ENCODE peak calls at places on chromosomes 16 and 17, in ten cellular contexts. H is HFFc6, W is OCI-LY7, M is fibroblast of lung, N is cardiac fibroblast, G is prostate gland, X is heart right ventricle, F is sigmoid colon, T is neural progenitor cell, L is pancreas. S is an unnamed sample.

GRCh38 chr17:83200231-83200699 is 120.9 kb downstream of the METRNL start:
- DNase-seq in L (peak), M (peak), T (no peak), W (no peak), N (no peak), X (peak), H (no peak), F (peak), G (peak), S (peak)

GRCh38 chr17:7173687-7174602 is 5.2 kb downstream of the ASGR1 start:
- DNase-seq in W (no peak), G (peak), F (peak), M (peak), L (no peak), N (peak), T (peak), H (no peak), X (peak), S (no peak)

GRCh38 chr17:63682441-63682840 is 17.5 kb downstream of the LIMD2 start:
- DNase-seq in W (no peak), N (no peak), H (no peak), X (no peak), M (no peak), F (no peak), G (no peak), L (no peak), T (no peak), S (no peak)

GRCh38 chr17:15279011-15279477 is 13.9 kb upstream of the PMP22 start:
- DNase-seq in N (no peak), T (no peak), W (no peak), G (no peak), M (peak), F (no peak), H (peak), L (no peak), X (no peak), S (no peak)

GRCh38 chr17:38747385-38748328 is 479 bp downstream of the PCGF2 start:
- DNase-seq in F (no peak), G (peak), T (peak), X (peak), M (no peak), H (no peak), W (peak), L (peak), N (peak), S (peak)

GRCh38 chr17:56222255-56222654 is 69.0 kb downstream of the ANKFN1 start:
- DNase-seq in X (no peak), L (no peak), F (no peak), W (no peak), T (no peak), H (no peak), M (peak), N (no peak), G (no peak), S (no peak)

GRCh38 chr17:21042434-21043295 is at the start of gene USP22:
- DNase-seq in H (no peak), T (peak), L (no peak), M (no peak), X (no peak), F (no peak), N (no peak), G (peak), W (peak), S (no peak)

GRCh38 chr16:13379266-13379665 is 477.9 kb downstream of the SHISA9 start:
- DNase-seq in H (no peak), G (no peak), N (no peak), F (no peak), L (no peak), M (no peak), T (no peak), W (no peak), X (no peak), S (no peak)

GRCh38 chr17:28427372-28427771 is 21.4 kb upstream of the SLC46A1 start:
- DNase-seq in F (no peak), N (no peak), H (no peak), L (no peak), X (no peak), T (no peak), W (no peak), G (no peak), M (no peak), S (no peak)

GRCh38 chr16:74521691-74522090 is 85.2 kb downstream of the GLG1 start:
- DNase-seq in M (peak), L (no peak), N (peak), F (no peak), W (no peak), G (no peak), T (no peak), X (peak), H (peak), S (no peak)

GRCh38 chr16:67425046-67425445 is 5.9 kb upstream of the HSD11B2 start:
- DNase-seq in W (no peak), M (no peak), L (no peak), T (no peak), N (no peak), G (no peak), F (no peak), H (no peak), X (no peak), S (no peak)

GRCh38 chr17:74842599-74843351 is 16.9 kb downstream of the GRIN2C start:
- DNase-seq in H (peak), N (peak), L (peak), F (no peak), G (peak), X (peak), M (peak), W (no peak), T (peak), S (peak)

GRCh38 chr16:77374384-77374783 is 60.5 kb downstream of the ADAMTS18 start:
- DNase-seq in M (no peak), T (no peak), H (no peak), G (peak), F (no peak), L (no peak), N (no peak), W (no peak), X (no peak), S (no peak)

GRCh38 chr16:81127051-81127450 is 30.9 kb upstream of the GCSH start:
- DNase-seq in M (peak), F (no peak), X (no peak), N (no peak), H (peak), W (no peak), G (no peak), L (no peak), T (no peak), S (no peak)

GRCh38 chr16:2770057-2770780 is 6.9 kb downstream of the ELOB start:
- DNase-seq in F (no peak), N (no peak), X (no peak), T (no peak), H (no peak), W (no peak), M (no peak), G (no peak), L (peak), S (peak)

GRCh38 chr16:53974484-53975115 is 270.6 kb downstream of the FTO start:
- DNase-seq in L (no peak), G (no peak), H (no peak), M (no peak), N (peak), T (no peak), X (no peak), W (no peak), F (no peak), S (no peak)

GRCh38 chr16:27795992-27796614 is 246.2 kb downstream of the KATNIP start:
- DNase-seq in W (peak), N (peak), M (peak), H (peak), F (no peak), G (no peak), X (peak), T (peak), L (peak), S (peak)

GRCh38 chr17:76019830-76020467 is 7.2 kb downstream of the EVPL start:
- DNase-seq in M (no peak), W (peak), G (no peak), L (no peak), H (no peak), F (no peak), X (no peak), T (no peak), N (no peak), S (no peak)

GRCh38 chr16:592518-593306 is 2.8 kb downstream of the RAB40C start:
- DNase-seq in G (peak), M (no peak), H (no peak), F (peak), W (no peak), T (no peak), L (peak), N (peak), X (no peak), S (no peak)

GRCh38 chr16:2719328-2720062 is 529 bp downstream of the PRSS27 start:
- DNase-seq in X (no peak), T (no peak), H (no peak), G (no peak), N (no peak), M (no peak), W (no peak), L (peak), F (no peak), S (no peak)

GRCh38 chr17:44219126-44219635 is 294 bp downstream of the UBTF start:
- DNase-seq in L (peak), T (peak), N (peak), X (peak), H (no peak), M (peak), F (peak), G (peak), W (peak), S (peak)

GRCh38 chr17:44587339-44587738 is 30.1 kb downstream of the FZD2 start:
- DNase-seq in F (no peak), G (no peak), W (no peak), L (no peak), N (peak), M (peak), H (peak), T (no peak), X (peak), S (no peak)

GRCh38 chr17:16987830-16988601 is 16.1 kb upstream of the TNFRSF13B start:
- DNase-seq in W (peak), T (peak), H (peak), M (peak), X (peak), N (peak), F (peak), G (no peak), L (no peak), S (peak)

GRCh38 chr17:74305865-74306654 is 20.0 kb upstream of the KIF19 start:
- DNase-seq in T (peak), M (peak), X (no peak), G (no peak), N (no peak), L (no peak), F (no peak), W (no peak), H (no peak), S (no peak)

GRCh38 chr16:80824623-80825364 is 20.4 kb upstream of the CDYL2 start:
- DNase-seq in M (peak), T (peak), F (no peak), N (peak), H (peak), X (no peak), W (peak), G (peak), L (no peak), S (peak)

GRCh38 chr17:7204335-7204734 is 15.3 kb downstream of the DLG4 start:
- DNase-seq in X (no peak), N (no peak), T (no peak), M (no peak), W (no peak), H (no peak), F (no peak), G (no peak), L (peak), S (no peak)

GRCh38 chr17:8324132-8324531 is 14.1 kb downstream of the ARHGEF15 start:
- DNase-seq in F (no peak), G (no peak), M (no peak), N (no peak), L (no peak), H (no peak), W (no peak), X (no peak), T (no peak), S (no peak)

GRCh38 chr17:38510424-38511125 is 82.3 kb downstream of the ARHGAP23 start:
- DNase-seq in L (no peak), H (peak), G (no peak), T (peak), X (no peak), F (no peak), W (no peak), N (peak), M (peak), S (no peak)

GRCh38 chr17:56510554-56511342 is 82.8 kb upstream of the NOG start:
- DNase-seq in H (no peak), G (no peak), F (no peak), L (peak), T (no peak), X (no peak), N (no peak), W (no peak), M (no peak), S (no peak)

GRCh38 chr16:84044108-84044488 is 1.5 kb upstream of the SLC38A8 start:
- DNase-seq in H (peak), F (no peak), L (peak), N (peak), G (no peak), W (peak), X (no peak), M (peak), T (peak), S (peak)

GRCh38 chr17:59607061-59607460 is 12.6 kb upstream of the CLTC start:
- DNase-seq in G (no peak), W (no peak), T (no peak), L (no peak), F (no peak), N (no peak), X (no peak), H (no peak), M (no peak), S (no peak)

GRCh38 chr16:71883193-71883848 is 661 bp downstream of the ZNF821 start:
- DNase-seq in L (no peak), N (no peak), X (peak), M (peak), T (no peak), F (peak), W (peak), H (no peak), G (peak), S (peak)
- TF ChIP-seq CTCF in L (no peak), N (no peak), X (no peak), M (peak), T (peak), F (no peak), W (no peak), H (no peak), G (no peak), S (peak)

DNA sequence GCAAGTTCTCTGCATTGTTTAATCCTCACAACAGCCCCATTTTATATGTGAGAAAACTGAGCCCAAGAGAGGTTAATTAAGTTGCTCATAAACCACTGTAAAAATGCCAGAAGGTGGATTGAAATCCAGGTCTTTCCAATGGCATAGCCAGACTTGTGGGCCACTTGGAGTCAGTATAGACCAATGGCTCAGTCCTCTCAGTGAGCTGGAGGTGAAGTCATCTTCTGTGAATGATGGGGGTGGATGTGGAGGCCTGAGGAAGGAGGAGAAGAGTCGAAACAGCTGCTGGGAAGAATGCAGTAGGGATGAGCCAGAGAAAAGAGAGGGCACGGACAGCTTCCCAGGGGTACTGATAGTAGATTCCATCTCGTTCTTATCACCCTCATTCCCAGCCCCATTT is 213.4 kb downstream of the SOX9 start:
- DNase-seq in X (no peak), H (peak), L (no peak), G (no peak), W (no peak), T (no peak), M (peak), N (peak), F (no peak), S (no peak)
- TF ChIP-seq CTCF in X (no peak), H (peak), L (no peak), G (no peak), W (no peak), T (no peak), M (peak), N (peak), F (no peak), S (no peak)

DNA sequence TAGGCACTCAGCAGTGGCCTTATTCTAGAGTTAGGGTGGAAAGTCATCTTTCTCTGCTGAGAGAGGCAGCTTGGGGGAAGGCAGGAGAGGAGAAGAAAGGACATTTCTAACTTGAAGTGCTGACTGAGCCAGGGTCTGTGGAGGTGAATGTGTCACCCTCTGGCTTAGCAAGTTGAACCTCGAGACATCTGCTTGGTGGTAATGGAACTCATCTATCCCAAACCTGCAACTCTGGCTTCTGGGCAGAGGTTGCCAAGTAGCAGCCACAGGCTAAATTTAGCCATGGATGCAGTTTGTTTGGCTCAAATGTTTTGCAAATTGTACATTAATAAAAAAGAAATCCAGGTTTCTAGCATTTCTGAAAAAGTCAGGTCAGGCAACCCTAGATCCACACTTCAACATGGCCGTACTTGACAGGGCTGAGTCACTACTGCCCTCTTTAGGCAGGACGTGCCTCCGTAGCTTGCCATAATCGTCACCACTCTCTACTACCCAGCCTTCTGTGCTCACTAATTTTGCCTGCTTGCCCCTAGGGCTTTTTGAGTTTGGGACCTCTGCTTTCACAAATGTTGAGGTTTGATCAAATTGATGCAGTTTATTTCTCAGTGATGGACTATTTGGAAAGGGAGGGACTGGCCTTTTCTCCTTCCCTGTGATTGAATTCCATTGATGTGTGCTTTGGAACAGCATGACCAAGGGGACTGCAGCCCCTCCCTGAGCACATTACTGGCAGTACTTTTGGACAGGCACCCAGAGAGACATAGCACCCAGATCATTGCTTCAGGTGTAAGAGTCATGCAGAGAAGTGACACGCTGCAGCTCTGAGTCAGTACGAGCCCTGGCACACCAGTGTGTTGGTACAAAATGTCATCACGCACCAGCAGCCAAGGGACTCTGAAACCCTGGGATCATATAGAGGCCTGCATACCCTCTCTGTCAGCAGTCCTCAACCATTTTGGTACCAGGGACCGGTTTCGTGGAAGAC is 5.2 kb downstream of the CDH13 start:
- DNase-seq in X (no peak), H (no peak), L (no peak), G (no peak), F (peak), W (no peak), T (peak), N (no peak), M (no peak), S (peak)
- TF ChIP-seq CTCF in X (peak), H (peak), L (no peak), G (no peak), F (no peak), W (peak), T (peak), N (peak), M (peak), S (peak)

DNA sequence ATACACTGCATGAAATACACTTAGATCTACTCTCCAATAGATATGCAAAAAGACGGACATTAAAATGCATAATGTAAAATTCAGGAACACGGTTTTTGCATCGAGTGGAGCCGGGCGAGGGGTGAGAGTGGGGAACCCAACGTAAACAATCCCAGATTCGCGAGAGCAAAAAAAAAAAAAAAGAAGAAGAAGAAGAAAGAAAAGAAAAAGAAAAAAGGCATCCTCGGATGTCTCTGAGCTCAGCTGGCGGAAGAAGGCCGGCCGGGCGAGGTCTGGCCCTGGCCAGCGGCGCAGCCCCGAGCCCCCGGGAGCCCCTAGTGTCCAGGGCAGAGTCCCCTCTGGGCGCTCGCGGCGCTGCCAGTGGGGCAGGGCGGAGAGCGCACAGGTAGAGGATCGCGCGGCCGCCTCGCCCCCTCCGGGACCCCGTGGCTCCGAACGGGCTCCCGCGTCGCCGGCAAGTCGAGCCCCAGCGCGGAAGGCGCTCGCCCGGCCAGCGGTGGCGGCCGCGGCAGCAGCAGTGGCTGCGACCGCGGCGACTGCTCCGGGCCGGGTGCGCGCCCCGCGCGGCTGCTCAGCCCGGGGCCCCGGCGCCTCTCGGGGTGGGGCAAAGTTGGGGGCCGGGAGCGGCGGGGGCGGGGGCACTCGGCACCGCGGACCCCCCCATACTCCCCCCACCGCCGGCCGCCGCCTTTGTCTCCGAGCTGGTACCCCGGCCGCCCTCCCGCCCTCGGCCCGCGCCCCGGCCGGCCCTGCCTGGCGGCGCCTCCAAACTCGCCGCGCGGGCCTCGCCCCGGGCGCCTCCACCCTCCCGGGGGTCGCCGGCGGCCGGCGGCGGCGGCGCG is 9.7 kb upstream of the ZFHX3 start:
- DNase-seq in W (peak), M (peak), T (peak), G (no peak), F (no peak), N (peak), X (no peak), H (no peak), L (peak), S (peak)
- TF ChIP-seq CTCF in W (peak), M (no peak), T (peak), G (peak), F (no peak), N (no peak), X (peak), H (peak), L (no peak), S (peak)

DNA sequence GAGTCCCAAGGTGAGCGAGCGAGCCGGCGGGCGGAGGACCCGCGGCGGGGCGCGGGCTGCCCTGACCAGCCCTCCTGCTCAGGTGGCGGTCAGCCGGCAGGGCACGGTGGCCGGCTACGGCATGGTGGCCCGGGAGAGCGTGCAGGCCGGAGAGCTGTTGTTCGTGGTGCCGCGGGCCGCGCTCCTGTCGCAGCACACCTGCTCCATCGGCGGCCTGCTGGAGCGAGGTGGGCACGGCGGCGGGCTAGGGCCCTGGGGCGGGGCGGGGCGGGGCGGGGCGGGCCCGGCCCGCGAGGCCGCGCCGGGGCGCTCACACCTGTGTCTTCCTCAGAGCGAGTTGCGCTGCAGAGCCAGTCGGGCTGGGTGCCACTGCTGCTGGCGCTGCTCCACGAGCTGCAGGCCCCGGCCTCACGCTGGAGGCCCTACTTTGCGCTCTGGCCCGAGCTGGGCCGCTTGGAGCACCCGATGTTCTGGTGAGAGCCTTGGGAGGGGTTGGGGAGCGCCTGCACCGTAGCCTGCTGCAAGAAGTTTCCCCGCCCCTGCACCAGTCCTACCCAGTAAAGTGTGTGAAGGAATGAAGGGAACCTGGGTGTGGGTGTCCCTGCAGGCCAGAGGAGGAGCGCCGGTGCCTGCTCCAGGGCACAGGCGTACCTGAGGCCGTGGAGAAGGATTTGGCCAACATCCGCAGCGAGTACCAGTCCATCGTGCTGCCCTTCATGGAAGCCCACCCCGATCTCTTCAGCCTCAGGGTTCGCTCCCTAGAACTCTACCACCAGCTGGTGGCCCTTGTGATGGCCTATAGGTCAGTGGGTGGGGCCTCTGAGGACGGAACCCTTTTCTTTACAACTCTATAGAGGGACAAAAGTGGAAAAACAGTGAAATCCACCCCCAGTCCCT is 802 bp downstream of the SETD6 start:
- DNase-seq in F (peak), H (no peak), X (no peak), W (peak), L (peak), T (peak), N (peak), M (no peak), G (no peak), S (peak)
- TF ChIP-seq CTCF in F (no peak), H (no peak), X (no peak), W (no peak), L (no peak), T (no peak), N (no peak), M (no peak), G (no peak), S (no peak)

S was measured in GM12865.